ENCODE peak calls at places on chromosomes 13 and 19, in eight cellular contexts. Z, O, I, K, V, E, U and A are unnamed samples.

GRCh38 chr13:50309872-50310594 is 294.8 kb downstream of the KCNRG start:
- DNase-seq in Z (no peak), O (no peak), I (no peak), K (no peak), V (no peak), E (no peak), U (no peak), A (no peak)

GRCh38 chr13:29875646-29876045 is 25.2 kb upstream of the UBL3 start:
- DNase-seq in Z (no peak), O (no peak), I (no peak), K (no peak), V (no peak), E (no peak), U (no peak), A (no peak)

GRCh38 chr13:90830782-90831181 is 516.7 kb upstream of the MIR17HG start:
- DNase-seq in Z (no peak), O (no peak), I (no peak), K (no peak), V (no peak), E (no peak), U (no peak), A (no peak)

GRCh38 chr19:14674764-14675163 is at the start of gene ADGRE3:
- DNase-seq in Z (no peak), O (no peak), I (no peak), K (peak; percentile 43), V (peak; percentile 22), E (peak; percentile 23), U (no peak), A (no peak)

GRCh38 chr13:42574011-42574410 is at the start of gene TNFSF11:
- DNase-seq in Z (no peak), O (no peak), I (no peak), K (peak; percentile 40), V (no peak), E (peak; percentile 72), U (no peak), A (peak; percentile 24)

GRCh38 chr13:42305503-42305902 is 33.6 kb downstream of the AKAP11 start:
- DNase-seq in Z (no peak), O (no peak), I (no peak), K (no peak), V (no peak), E (no peak), U (no peak), A (no peak)

GRCh38 chr13:90605690-90606089 is 741.8 kb upstream of the MIR17HG start:
- DNase-seq in Z (no peak), O (no peak), I (no peak), K (no peak), V (no peak), E (no peak), U (no peak), A (no peak)

GRCh38 chr13:29911781-29912478 is 61.5 kb upstream of the UBL3 start:
- DNase-seq in Z (peak; percentile 52), O (no peak), I (no peak), K (no peak), V (no peak), E (no peak), U (no peak), A (no peak)

GRCh38 chr13:112768795-112769411 is 79.1 kb downstream of the ATP11A start:
- DNase-seq in Z (no peak), O (no peak), I (no peak), K (no peak), V (no peak), E (peak; percentile 83), U (no peak), A (peak; percentile 54)

GRCh38 chr13:50990540-50991506 is 81.2 kb downstream of the RNASEH2B start:
- DNase-seq in Z (no peak), O (no peak), I (no peak), K (no peak), V (no peak), E (no peak), U (no peak), A (no peak)

GRCh38 chr13:42064966-42065365 is 16.5 kb downstream of the DGKH start:
- DNase-seq in Z (no peak), O (no peak), I (no peak), K (no peak), V (no peak), E (no peak), U (no peak), A (no peak)

GRCh38 chr13:24664726-24665409 is 15.3 kb upstream of the ATP12A start:
- DNase-seq in Z (peak; percentile 20), O (no peak), I (no peak), K (no peak), V (no peak), E (no peak), U (no peak), A (no peak)

GRCh38 chr13:23696610-23697009 is 126.4 kb downstream of the TNFRSF19 start:
- DNase-seq in Z (no peak), O (no peak), I (no peak), K (no peak), V (no peak), E (peak; percentile 95), U (no peak), A (no peak)

GRCh38 chr13:99450416-99450815 is 50.9 kb upstream of the TM9SF2 start:
- DNase-seq in Z (no peak), O (no peak), I (no peak), K (no peak), V (no peak), E (no peak), U (no peak), A (no peak)

GRCh38 chr13:99442273-99442895 is 58.9 kb upstream of the TM9SF2 start:
- DNase-seq in Z (no peak), O (no peak), I (no peak), K (no peak), V (peak; percentile 48), E (no peak), U (peak; percentile 35), A (peak; percentile 60)

GRCh38 chr13:99448586-99448985 is 52.7 kb upstream of the TM9SF2 start:
- DNase-seq in Z (no peak), O (no peak), I (no peak), K (no peak), V (no peak), E (no peak), U (no peak), A (no peak)

DNA sequence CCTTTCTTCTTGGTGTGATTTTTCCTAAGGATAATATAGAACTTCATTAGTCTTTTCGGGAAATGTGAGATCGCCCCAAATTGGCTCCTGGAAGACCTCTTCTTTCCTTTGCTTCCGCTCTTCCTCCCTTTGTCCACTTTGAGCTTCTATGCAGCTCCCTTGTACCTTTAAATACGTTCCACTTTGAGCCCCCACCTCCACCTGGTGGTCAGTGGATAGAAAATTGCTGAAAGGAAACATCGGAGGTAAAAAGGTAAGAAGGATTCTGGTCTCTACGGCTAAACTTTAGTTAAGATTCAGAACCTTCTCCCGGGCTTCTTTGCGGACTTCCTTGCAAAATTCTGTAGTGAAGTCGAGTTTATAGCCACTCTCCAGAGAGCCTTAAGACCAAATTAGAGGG is 55.0 kb upstream of the TM9SF2 start:
- DNase-seq in Z (no peak), O (no peak), I (no peak), K (no peak), V (no peak), E (no peak), U (no peak), A (no peak)
- TF ChIP-seq CTCF in Z (no peak), O (peak; percentile 42), I (no peak), K (no peak), V (peak; percentile 15), E (no peak), U (no peak), A (no peak)

DNA sequence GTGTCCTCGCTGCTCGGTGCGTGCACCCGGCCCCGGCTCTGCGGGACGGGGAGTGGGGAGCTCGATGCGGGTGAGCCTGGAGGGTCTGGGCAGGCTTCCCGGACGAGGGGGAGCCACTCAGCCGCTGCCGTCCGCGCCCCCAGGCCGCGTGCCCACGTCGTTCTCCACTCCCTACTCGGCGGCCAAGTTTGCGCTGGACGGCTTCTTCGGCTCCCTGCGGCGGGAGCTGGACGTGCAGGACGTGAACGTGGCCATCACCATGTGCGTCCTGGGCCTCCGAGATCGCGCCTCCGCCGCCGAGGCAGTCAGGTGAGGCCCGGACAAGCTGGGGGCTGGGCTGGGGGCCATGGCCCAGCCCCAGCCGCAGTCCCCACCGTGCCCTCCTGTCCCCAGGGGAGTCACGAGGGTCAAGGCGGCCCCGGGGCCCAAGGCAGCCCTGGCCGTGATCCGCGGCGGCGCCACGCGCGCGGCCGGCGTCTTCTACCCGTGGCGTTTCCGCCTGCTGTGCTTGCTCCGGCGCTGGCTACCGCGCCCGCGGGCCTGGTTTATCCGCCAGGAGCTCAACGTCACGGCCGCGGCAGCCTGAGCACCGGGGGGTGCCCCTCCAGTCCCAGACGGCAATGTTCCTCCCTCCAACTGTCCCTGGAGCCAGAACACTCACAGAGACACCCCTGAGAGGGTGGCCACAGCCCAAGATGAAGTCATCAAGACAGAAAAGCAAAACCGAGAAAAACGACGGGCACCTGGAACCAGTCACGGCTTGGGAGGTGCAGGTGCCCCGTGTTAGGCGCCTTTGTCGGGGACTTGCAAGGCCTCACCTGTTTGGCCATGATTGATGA is 2.5 kb upstream of the RPL36 start:
- DNase-seq in Z (no peak), O (no peak), I (no peak), K (no peak), V (no peak), E (no peak), U (no peak), A (no peak)
- TF ChIP-seq CTCF in Z (no peak), O (no peak), I (no peak), K (peak; percentile 43), V (peak; percentile 7), E (no peak), U (no peak), A (peak; percentile 60)

GRCh38 chr19:45739498-45740439 is 6.5 kb downstream of the MEIOSIN start:
- DNase-seq in Z (no peak), O (no peak), I (no peak), K (no peak), V (no peak), E (no peak), U (peak; percentile 55), A (no peak)
- TF ChIP-seq CTCF in Z (no peak), O (no peak), I (no peak), K (no peak), V (no peak), E (no peak), U (no peak), A (no peak)

DNA sequence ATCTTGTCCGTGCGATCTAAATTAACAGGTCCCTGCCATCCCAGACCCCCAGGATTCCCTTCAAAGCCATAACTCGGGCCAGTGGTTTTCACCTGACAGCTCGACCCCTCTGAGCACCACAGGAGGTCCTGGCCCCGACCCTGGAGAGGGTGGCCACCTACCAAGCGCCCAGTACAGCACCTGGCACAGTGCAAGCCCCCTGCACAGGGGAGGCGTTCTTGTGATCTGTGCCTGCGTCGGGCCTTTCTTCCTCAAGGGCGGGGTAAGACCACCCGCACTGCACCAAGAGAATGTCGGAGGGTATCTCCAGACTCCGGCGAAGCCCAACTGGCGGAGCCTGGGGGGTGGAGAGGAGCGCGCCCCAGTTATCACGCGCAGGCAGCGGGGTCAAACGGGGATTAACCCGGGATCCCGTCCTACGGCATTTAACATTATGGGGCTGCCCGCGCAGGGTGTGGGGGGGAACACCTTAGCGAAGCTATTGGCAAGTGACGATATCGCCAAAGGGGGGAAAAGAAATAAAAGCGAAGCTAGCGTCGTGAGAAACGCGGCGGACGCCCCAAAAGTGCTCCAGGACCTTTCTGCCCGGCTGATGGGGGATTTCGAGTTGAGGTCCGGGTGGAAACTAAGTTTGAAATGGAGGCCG is 1.3 kb upstream of the HNRNPL start:
- DNase-seq in Z (peak; percentile 91), O (peak; percentile 19), I (no peak), K (peak; percentile 58), V (no peak), E (peak; percentile 86), U (no peak), A (peak; percentile 67)
- TF ChIP-seq CTCF in Z (no peak), O (no peak), I (no peak), K (no peak), V (no peak), E (peak; percentile 2), U (no peak), A (no peak)

GRCh38 chr19:3262362-3262761 is 37.9 kb downstream of the CELF5 start:
- DNase-seq in Z (no peak), O (no peak), I (no peak), K (no peak), V (no peak), E (peak; percentile 25), U (no peak), A (no peak)
- TF ChIP-seq CTCF in Z (no peak), O (no peak), I (no peak), K (no peak), V (no peak), E (no peak), U (no peak), A (no peak)